ENCODE peak calls at places on chromosomes 1 and 21, in four cellular contexts. A is transverse colon, Q is ovary, O is upper lobe of right lung. K is an unnamed sample.

GRCh38 chr21:8990326-8991087 is 1530.9 kb upstream of the TPTE start:
- DNase-seq in A (no peak), Q (no peak), O (no peak), K (no peak)

GRCh38 chr1:235429143-235429542 is 61.9 kb downstream of the TBCE start:
- DNase-seq in A (no peak), Q (no peak), O (no peak), K (peak)

GRCh38 chr1:224929335-224930237 is at the start of gene DNAH14:
- DNase-seq in A (peak), Q (peak), O (peak), K (peak)

GRCh38 chr1:152388889-152389288 is 25.2 kb downstream of the CRNN start:
- DNase-seq in A (no peak), Q (no peak), O (no peak), K (no peak)

GRCh38 chr1:225746361-225747179 is 31.1 kb upstream of the SRP9 start:
- DNase-seq in A (peak), Q (peak), O (peak), K (peak)

GRCh38 chr1:159122005-159122621 is 45.5 kb upstream of the AIM2 start:
- DNase-seq in A (no peak), Q (no peak), O (no peak), K (peak)

GRCh38 chr1:99727575-99728190 is 38.8 kb downstream of the FRRS1 start:
- DNase-seq in A (no peak), Q (no peak), O (no peak), K (no peak)

GRCh38 chr1:119910617-119911016 is 14.3 kb upstream of the ADAM30 start:
- DNase-seq in A (no peak), Q (no peak), O (no peak), K (no peak)

GRCh38 chr1:38584408-38585037 is 275.0 kb downstream of the RRAGC start:
- DNase-seq in A (no peak), Q (no peak), O (no peak), K (no peak)

GRCh38 chr1:85172684-85173337 is 28.0 kb downstream of the SYDE2 start:
- DNase-seq in A (no peak), Q (no peak), O (no peak), K (no peak)

GRCh38 chr1:77900687-77901293 is 12.4 kb downstream of the NEXN start:
- DNase-seq in A (peak), Q (peak), O (no peak), K (peak)

GRCh38 chr21:44710756-44711326 is 531 bp downstream of the TSPEAR start:
- DNase-seq in A (no peak), Q (no peak), O (peak), K (no peak)

GRCh38 chr1:10594481-10595050 is 119.8 kb downstream of the PEX14 start:
- DNase-seq in A (no peak), Q (no peak), O (no peak), K (no peak)

GRCh38 chr1:64920936-64921589 is 45.3 kb downstream of the JAK1 start:
- DNase-seq in A (no peak), Q (no peak), O (no peak), K (peak)
- H3K27ac ChIP-seq in A (no peak), Q (no peak), O (no peak), K (no peak)

DNA sequence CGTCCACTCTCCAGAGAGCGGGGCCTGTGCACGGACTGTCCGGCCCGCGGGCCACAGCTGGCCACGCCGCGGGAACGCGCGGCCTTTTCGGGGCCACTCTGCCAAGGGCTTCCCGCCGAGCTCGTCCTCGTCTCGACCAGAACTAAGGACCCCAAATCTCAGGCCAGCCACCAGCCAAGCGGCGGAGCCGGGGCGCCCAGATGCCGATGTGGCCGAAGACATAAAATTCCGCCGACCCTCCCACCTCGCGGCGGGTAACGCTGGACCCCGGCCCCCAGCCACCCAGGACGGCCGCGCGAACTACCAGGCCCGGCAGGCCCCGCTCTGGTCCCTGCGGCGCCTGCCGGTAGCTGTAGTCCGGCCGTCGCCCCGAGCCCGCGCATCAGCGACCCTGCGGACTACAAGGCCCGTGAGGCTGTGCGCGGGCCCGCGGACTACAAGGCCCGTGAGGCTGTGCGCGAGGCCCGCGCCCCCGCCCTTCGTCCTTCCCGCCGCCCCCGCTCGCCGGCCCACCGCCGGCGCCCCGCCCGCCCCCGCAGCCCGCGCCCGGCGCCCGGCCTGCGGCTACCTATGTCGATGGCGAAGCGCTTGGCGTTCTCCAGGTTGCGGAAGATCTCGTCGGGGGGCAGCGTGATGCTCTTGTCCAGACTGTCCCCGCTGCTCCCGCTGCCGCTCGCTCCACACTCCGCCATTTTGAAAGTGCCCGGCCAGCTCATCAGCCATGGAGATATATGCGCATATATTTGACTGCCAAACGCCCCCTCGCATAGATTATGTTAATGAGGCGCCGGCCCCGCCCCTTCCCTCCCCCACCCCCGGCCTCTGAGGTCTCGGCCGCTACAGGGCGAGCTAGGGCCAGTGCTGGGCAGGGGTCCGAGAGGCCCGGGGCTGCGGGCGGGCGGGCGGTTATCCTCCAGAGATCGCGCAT is at the start of gene PANK4:
- DNase-seq in A (peak), Q (peak), O (peak), K (peak)
- TF ChIP-seq CTCF in A (no peak), Q (no peak), O (no peak), K (no peak)

GRCh38 chr1:167454304-167454928 is 63.9 kb downstream of the CD247 start:
- DNase-seq in A (no peak), Q (no peak), O (no peak), K (no peak)

GRCh38 chr1:167454929-167455785 is 63.2 kb downstream of the CD247 start:
- DNase-seq in A (peak), Q (peak), O (peak), K (peak)

GRCh38 chr1:167453156-167453555 is 65.2 kb downstream of the CD247 start:
- DNase-seq in A (no peak), Q (no peak), O (no peak), K (no peak)

GRCh38 chr1:167450843-167451242 is 67.5 kb downstream of the CD247 start:
- DNase-seq in A (no peak), Q (no peak), O (no peak), K (no peak)

GRCh38 chr1:167452483-167452882 is 65.8 kb downstream of the CD247 start:
- DNase-seq in A (no peak), Q (no peak), O (no peak), K (no peak)
- H3K27ac ChIP-seq in A (no peak), Q (no peak), O (no peak), K (no peak)

DNA sequence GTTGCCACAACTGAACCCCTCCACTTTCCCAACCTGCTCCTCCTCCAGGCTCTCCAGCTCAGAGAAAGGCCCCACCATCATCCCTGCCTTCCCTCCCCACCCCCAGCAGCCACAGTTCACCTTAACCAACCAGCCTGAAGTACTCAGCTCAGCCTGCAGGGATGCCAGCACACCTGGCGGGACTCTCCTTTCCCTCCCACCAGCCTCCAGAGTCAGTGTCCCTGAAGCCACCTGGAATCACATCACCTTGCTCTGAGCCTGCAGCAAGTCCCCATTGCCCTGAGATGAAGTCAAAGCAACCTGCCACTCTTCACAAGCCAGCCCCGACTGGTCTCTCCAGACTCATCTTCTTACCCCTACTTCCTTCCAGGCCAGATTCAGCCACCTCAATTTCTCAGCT is 26.2 kb upstream of the ZC3H12A start:
- DNase-seq in A (no peak), Q (no peak), O (no peak), K (no peak)
- TF ChIP-seq CTCF in A (no peak), Q (no peak), O (no peak), K (no peak)

DNA sequence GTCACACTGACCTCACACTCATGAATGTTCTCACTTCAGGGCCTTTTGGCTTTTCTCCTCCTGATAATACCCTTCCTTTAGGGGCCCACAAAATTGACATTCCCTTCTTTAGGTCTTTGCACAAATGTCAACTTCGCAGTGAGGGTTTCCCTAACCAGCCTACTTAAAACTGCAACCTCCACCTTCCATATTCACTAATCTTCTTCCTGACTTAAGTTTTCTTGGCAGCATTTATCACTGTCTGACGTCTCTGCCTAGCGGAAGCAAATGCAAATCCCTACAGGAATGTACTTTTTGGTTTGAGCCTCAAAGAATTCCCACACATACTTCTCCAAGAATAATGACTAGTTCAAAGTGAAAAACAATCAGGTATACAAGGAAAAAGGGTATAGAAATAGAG is 32.8 kb downstream of the INTS7 start:
- DNase-seq in A (no peak), Q (no peak), O (no peak), K (no peak)
- H3K27ac ChIP-seq in A (no peak), Q (no peak), O (no peak), K (no peak)

GRCh38 chr1:41416552-41417334 is 55.5 kb downstream of the FOXO6 start:
- DNase-seq in A (peak), Q (peak), O (peak), K (peak)

GRCh38 chr1:41417746-41418145 is 56.5 kb downstream of the FOXO6 start:
- DNase-seq in A (no peak), Q (no peak), O (no peak), K (no peak)

GRCh38 chr1:41416081-41416480 is 54.8 kb downstream of the FOXO6 start:
- DNase-seq in A (no peak), Q (no peak), O (no peak), K (no peak)

GRCh38 chr1:41418868-41419583 is 57.8 kb downstream of the FOXO6 start:
- DNase-seq in A (peak), Q (peak), O (peak), K (peak)

DNA sequence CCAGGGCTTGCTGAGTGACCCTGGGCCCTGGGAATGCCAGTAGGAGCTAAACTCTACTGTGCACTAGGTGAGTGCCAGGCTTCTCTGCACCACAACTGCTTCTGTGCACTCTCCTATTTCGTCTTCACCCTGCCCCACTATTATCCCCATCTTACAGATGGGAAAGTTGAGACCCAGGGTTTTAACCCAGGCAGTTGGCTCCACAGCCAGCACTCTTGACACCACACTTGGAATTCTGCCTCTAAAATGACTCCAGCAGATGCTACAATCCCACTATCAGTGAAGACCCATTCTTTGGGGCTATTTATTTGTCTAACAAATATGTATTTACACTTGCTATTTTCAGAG is 56.1 kb downstream of the FOXO6 start:
- DNase-seq in A (no peak), Q (no peak), O (no peak), K (no peak)
- TF ChIP-seq CTCF in A (no peak), Q (no peak), O (no peak), K (peak)